ENCODE peak calls at places on chromosomes 2 and 18, in six cellular contexts. One of them, this sample, is unnamed. For H3K4me1, H3K27me3 and H3K9me3, the result is how much of the 10 kb centered on the place peaks cover.

GRCh38 chr18:63040788-63041410 is 278.7 kb downstream of the BCL2 start:
- DNase-seq in tibial nerve: no peak
- DNase-seq in left ventricle myocardium inferior: no peak
- DNase-seq in cardiac muscle cell: no peak
- DNase-seq in body of pancreas: no peak
- DNase-seq in mesenchymal stem cell: no peak
- DNase-seq in this sample: no peak

GRCh38 chr2:85957256-85957655 is 68.5 kb upstream of the ST3GAL5 start:
- DNase-seq in cardiac muscle cell: no peak
- DNase-seq in tibial nerve: no peak
- DNase-seq in body of pancreas: no peak
- DNase-seq in mesenchymal stem cell: no peak
- DNase-seq in left ventricle myocardium inferior: no peak
- DNase-seq in this sample: no peak

GRCh38 chr2:1887915-1888314 is 143.6 kb upstream of the PXDN start:
- DNase-seq in cardiac muscle cell: peak
- DNase-seq in tibial nerve: no peak
- DNase-seq in mesenchymal stem cell: no peak
- DNase-seq in left ventricle myocardium inferior: no peak
- DNase-seq in body of pancreas: no peak
- DNase-seq in this sample: no peak

GRCh38 chr2:25453199-25453903 is 111.6 kb upstream of the DNMT3A start:
- DNase-seq in tibial nerve: no peak
- DNase-seq in cardiac muscle cell: no peak
- DNase-seq in left ventricle myocardium inferior: no peak
- DNase-seq in body of pancreas: no peak
- DNase-seq in mesenchymal stem cell: no peak
- DNase-seq in this sample: no peak

GRCh38 chr2:145186303-145186702 is 666.4 kb upstream of the ZEB2 start:
- DNase-seq in cardiac muscle cell: no peak
- DNase-seq in tibial nerve: peak
- DNase-seq in mesenchymal stem cell: no peak
- DNase-seq in left ventricle myocardium inferior: no peak
- DNase-seq in body of pancreas: no peak
- DNase-seq in this sample: no peak

GRCh38 chr2:80340022-80340421 is 35.5 kb upstream of the LRRTM1 start:
- DNase-seq in mesenchymal stem cell: no peak
- DNase-seq in cardiac muscle cell: no peak
- DNase-seq in body of pancreas: no peak
- DNase-seq in tibial nerve: no peak
- DNase-seq in left ventricle myocardium inferior: no peak
- DNase-seq in this sample: no peak

GRCh38 chr2:65024149-65024829 is 31.9 kb upstream of the CEP68 start:
- DNase-seq in left ventricle myocardium inferior: no peak
- DNase-seq in cardiac muscle cell: no peak
- DNase-seq in body of pancreas: no peak
- DNase-seq in tibial nerve: no peak
- DNase-seq in mesenchymal stem cell: peak
- DNase-seq in this sample: no peak

GRCh38 chr18:54043484-54044256 is 180.8 kb downstream of the MBD2 start:
- DNase-seq in body of pancreas: no peak
- DNase-seq in cardiac muscle cell: no peak
- DNase-seq in left ventricle myocardium inferior: no peak
- DNase-seq in mesenchymal stem cell: no peak
- DNase-seq in tibial nerve: no peak
- DNase-seq in this sample: no peak

GRCh38 chr2:9680082-9680481 is 49.3 kb upstream of the YWHAQ start:
- DNase-seq in body of pancreas: no peak
- DNase-seq in tibial nerve: no peak
- DNase-seq in mesenchymal stem cell: no peak
- DNase-seq in cardiac muscle cell: no peak
- DNase-seq in left ventricle myocardium inferior: no peak
- DNase-seq in this sample: no peak

GRCh38 chr2:84811839-84812238 is 69.0 kb downstream of the TRABD2A start:
- DNase-seq in tibial nerve: no peak
- DNase-seq in mesenchymal stem cell: no peak
- DNase-seq in body of pancreas: no peak
- DNase-seq in cardiac muscle cell: no peak
- DNase-seq in left ventricle myocardium inferior: no peak
- DNase-seq in this sample: no peak

GRCh38 chr18:68925268-68925667 is 127.4 kb downstream of the CCDC102B start:
- DNase-seq in body of pancreas: no peak
- DNase-seq in cardiac muscle cell: peak
- DNase-seq in tibial nerve: no peak
- DNase-seq in left ventricle myocardium inferior: no peak
- DNase-seq in mesenchymal stem cell: peak
- DNase-seq in this sample: no peak

GRCh38 chr2:50820176-50820575 is 211.8 kb downstream of the NRXN1 start:
- DNase-seq in body of pancreas: no peak
- DNase-seq in left ventricle myocardium inferior: no peak
- DNase-seq in cardiac muscle cell: no peak
- DNase-seq in tibial nerve: no peak
- DNase-seq in mesenchymal stem cell: no peak
- DNase-seq in this sample: no peak

GRCh38 chr2:63050186-63050915 is at the start of gene OTX1:
- DNase-seq in cardiac muscle cell: peak
- DNase-seq in tibial nerve: no peak
- DNase-seq in left ventricle myocardium inferior: no peak
- DNase-seq in body of pancreas: peak
- DNase-seq in mesenchymal stem cell: no peak
- DNase-seq in this sample: no peak

GRCh38 chr2:160583162-160583522 is 89.5 kb upstream of the RBMS1 start:
- DNase-seq in cardiac muscle cell: peak
- DNase-seq in tibial nerve: no peak
- DNase-seq in body of pancreas: no peak
- DNase-seq in mesenchymal stem cell: no peak
- DNase-seq in left ventricle myocardium inferior: no peak
- DNase-seq in this sample: no peak

GRCh38 chr2:39264733-39265132 is 21.0 kb upstream of the CDKL4 start:
- DNase-seq in cardiac muscle cell: no peak
- DNase-seq in mesenchymal stem cell: no peak
- DNase-seq in tibial nerve: no peak
- DNase-seq in body of pancreas: no peak
- DNase-seq in left ventricle myocardium inferior: no peak
- DNase-seq in this sample: no peak

GRCh38 chr2:234412726-234413125 is 84.2 kb downstream of the ARL4C start:
- DNase-seq in mesenchymal stem cell: peak
- DNase-seq in body of pancreas: no peak
- DNase-seq in tibial nerve: no peak
- DNase-seq in left ventricle myocardium inferior: no peak
- DNase-seq in cardiac muscle cell: no peak
- DNase-seq in this sample: no peak

GRCh38 chr2:110679337-110679707 is 1.5 kb upstream of the BUB1 start:
- DNase-seq in body of pancreas: no peak
- DNase-seq in tibial nerve: no peak
- DNase-seq in mesenchymal stem cell: peak
- DNase-seq in cardiac muscle cell: no peak
- DNase-seq in left ventricle myocardium inferior: no peak
- DNase-seq in this sample: no peak

GRCh38 chr2:177187631-177188312 is 24.8 kb upstream of the HNRNPA3 start:
- DNase-seq in cardiac muscle cell: no peak
- DNase-seq in tibial nerve: no peak
- DNase-seq in left ventricle myocardium inferior: no peak
- DNase-seq in body of pancreas: no peak
- DNase-seq in mesenchymal stem cell: peak
- DNase-seq in this sample: no peak

GRCh38 chr18:12657048-12657848 is 659 bp downstream of the SPIRE1 start:
- DNase-seq in body of pancreas: peak
- DNase-seq in left ventricle myocardium inferior: peak
- DNase-seq in tibial nerve: no peak
- DNase-seq in mesenchymal stem cell: peak
- DNase-seq in cardiac muscle cell: peak
- DNase-seq in this sample: no peak

DNA sequence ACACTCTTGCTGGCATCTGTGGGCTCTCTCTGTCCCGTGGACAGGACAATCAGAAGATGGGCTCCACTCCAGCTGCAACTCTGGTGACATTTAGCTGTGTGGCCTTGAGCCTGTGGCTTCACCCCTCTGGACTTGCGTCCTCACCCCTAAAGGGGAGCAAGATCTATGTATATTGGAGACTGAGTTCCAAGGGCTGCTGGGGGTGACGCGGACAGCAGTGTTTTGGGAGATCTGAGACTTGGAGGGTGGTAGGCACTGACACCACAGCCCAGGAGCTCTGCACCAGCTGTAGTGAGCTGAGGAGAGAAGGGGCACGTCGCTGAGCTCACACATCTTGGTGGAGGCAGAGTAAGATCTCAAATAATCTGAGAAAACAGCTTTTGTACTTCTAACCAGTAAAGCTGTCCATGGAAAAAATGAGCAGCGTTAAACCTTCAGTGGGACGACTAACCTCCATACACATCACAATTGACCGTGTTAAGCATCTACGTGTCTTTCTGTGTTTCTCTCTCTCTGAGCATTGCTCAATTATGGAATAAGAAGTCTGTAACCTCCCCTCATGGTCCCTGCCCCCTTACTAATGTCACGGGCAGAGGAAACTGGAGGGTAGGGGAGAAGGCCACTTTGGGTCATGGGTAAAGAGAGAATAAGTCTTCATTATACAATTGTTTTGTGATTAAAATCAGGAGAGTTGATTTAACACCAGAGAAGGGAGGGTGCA is 85.8 kb downstream of the SH3RF3 start:
- DNase-seq in mesenchymal stem cell: peak
- DNase-seq in body of pancreas: no peak
- DNase-seq in cardiac muscle cell: no peak
- DNase-seq in left ventricle myocardium inferior: no peak
- DNase-seq in tibial nerve: no peak
- DNase-seq in this sample: no peak
- H3K4me1 ChIP-seq in mesenchymal stem cell: under half
- H3K4me1 ChIP-seq in body of pancreas: under half
- H3K4me1 ChIP-seq in cardiac muscle cell: under half
- H3K4me1 ChIP-seq in left ventricle myocardium inferior: half or more
- H3K4me1 ChIP-seq in tibial nerve: under half
- H3K4me1 ChIP-seq in this sample: under half

GRCh38 chr2:42249284-42249683 is 80.1 kb downstream of the EML4 start:
- DNase-seq in mesenchymal stem cell: no peak
- DNase-seq in body of pancreas: no peak
- DNase-seq in cardiac muscle cell: no peak
- DNase-seq in left ventricle myocardium inferior: no peak
- DNase-seq in tibial nerve: no peak
- DNase-seq in this sample: no peak
- H3K27me3 ChIP-seq in mesenchymal stem cell: under half
- H3K27me3 ChIP-seq in body of pancreas: under half
- H3K27me3 ChIP-seq in cardiac muscle cell: under half
- H3K27me3 ChIP-seq in left ventricle myocardium inferior: under half
- H3K27me3 ChIP-seq in tibial nerve: under half
- H3K27me3 ChIP-seq in this sample: under half

GRCh38 chr2:176152350-176153181 is 1.2 kb downstream of the HOXD4 start:
- DNase-seq in cardiac muscle cell: no peak
- DNase-seq in mesenchymal stem cell: no peak
- DNase-seq in left ventricle myocardium inferior: no peak
- DNase-seq in body of pancreas: no peak
- DNase-seq in tibial nerve: no peak
- DNase-seq in this sample: no peak

GRCh38 chr2:176148758-176149483 is 2.4 kb upstream of the HOXD4 start:
- DNase-seq in body of pancreas: no peak
- DNase-seq in left ventricle myocardium inferior: no peak
- DNase-seq in cardiac muscle cell: no peak
- DNase-seq in tibial nerve: no peak
- DNase-seq in mesenchymal stem cell: no peak
- DNase-seq in this sample: no peak

GRCh38 chr2:176149484-176150337 is 1.6 kb upstream of the HOXD4 start:
- DNase-seq in mesenchymal stem cell: no peak
- DNase-seq in left ventricle myocardium inferior: no peak
- DNase-seq in body of pancreas: no peak
- DNase-seq in cardiac muscle cell: no peak
- DNase-seq in tibial nerve: no peak
- DNase-seq in this sample: no peak

GRCh38 chr2:176150338-176151198 is 782 bp upstream of the HOXD4 start:
- DNase-seq in cardiac muscle cell: no peak
- DNase-seq in tibial nerve: no peak
- DNase-seq in mesenchymal stem cell: no peak
- DNase-seq in body of pancreas: no peak
- DNase-seq in left ventricle myocardium inferior: no peak
- DNase-seq in this sample: no peak

DNA sequence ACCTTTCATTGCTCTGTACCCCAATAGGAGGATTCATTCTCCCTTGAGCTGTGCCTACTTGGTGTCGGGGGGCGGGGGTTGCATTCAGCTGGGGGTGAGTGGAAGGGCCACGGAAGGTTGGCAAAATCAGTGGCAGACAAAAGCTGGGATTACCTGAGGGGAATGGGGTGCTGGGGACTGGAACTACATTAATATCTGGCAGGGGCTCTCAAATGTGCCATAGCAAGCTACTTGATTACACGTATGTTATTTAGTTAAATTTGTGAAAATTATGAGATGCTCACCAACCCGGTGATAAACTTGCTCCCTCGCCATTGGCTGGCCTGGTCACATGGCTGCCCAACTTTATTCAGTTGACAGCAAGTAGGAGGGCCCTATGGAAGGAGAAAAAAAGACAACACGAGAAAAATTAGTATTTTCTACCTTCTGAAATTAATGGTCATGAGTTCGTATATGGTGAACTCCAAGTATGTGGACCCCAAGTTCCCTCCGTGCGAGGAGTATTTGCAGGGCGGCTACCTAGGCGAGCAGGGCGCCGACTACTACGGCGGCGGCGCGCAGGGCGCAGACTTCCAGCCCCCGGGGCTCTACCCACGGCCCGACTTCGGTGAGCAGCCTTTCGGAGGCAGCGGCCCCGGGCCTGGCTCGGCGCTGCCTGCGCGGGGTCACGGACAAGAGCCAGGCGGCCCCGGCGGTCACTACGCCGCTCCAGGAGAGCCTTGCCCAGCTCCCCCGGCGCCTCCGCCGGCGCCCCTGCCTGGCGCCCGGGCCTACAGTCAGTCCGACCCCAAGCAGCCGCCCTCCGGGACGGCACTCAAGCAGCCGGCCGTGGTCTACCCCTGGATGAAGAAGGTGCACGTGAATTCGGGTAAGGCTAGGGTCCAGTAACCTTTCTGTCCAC is at the start of gene HOXD4:
- DNase-seq in tibial nerve: no peak
- DNase-seq in mesenchymal stem cell: no peak
- DNase-seq in cardiac muscle cell: no peak
- DNase-seq in left ventricle myocardium inferior: no peak
- DNase-seq in body of pancreas: no peak
- DNase-seq in this sample: no peak
- H3K9me3 ChIP-seq in tibial nerve: under half
- H3K9me3 ChIP-seq in mesenchymal stem cell: under half
- H3K9me3 ChIP-seq in cardiac muscle cell: under half
- H3K9me3 ChIP-seq in left ventricle myocardium inferior: under half
- H3K9me3 ChIP-seq in body of pancreas: under half
- H3K9me3 ChIP-seq in this sample: under half

DNA sequence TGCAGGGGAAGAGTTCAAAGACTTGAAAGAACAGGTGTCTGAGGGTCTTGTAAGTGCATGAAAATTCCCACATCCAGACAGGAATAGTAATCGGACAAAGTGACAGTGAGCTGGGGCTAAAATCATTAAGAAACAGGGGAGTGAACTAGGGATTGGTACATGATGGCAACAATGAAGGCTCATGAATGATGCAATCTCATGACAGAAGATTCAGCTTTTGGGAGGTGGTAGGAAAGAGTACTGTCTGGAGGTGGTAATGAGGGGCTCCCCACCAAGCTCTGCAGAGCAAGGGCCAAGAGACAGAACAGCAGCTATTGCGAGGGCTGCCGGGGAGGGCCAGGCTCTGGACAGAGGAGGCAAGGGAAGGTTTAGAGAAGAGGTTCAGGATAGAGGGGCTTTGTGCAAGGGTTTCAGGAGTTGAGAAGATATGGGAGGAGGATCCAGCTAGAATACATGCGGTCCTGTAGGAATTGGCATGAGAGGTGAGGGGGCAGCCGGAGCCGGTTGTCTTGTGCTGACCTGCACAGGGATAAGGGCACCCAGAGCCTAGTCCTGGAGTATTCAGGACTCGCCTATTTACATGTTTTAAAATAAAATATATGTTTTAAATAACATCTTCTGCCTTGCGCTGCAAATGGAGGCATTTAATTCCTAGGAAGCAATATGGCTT is 31.4 kb downstream of the MAP3K20 start:
- DNase-seq in cardiac muscle cell: no peak
- DNase-seq in body of pancreas: no peak
- DNase-seq in left ventricle myocardium inferior: no peak
- DNase-seq in tibial nerve: no peak
- DNase-seq in mesenchymal stem cell: no peak
- DNase-seq in this sample: no peak
- H3K4me1 ChIP-seq in cardiac muscle cell: under half
- H3K4me1 ChIP-seq in body of pancreas: under half
- H3K4me1 ChIP-seq in left ventricle myocardium inferior: half or more
- H3K4me1 ChIP-seq in tibial nerve: under half
- H3K4me1 ChIP-seq in mesenchymal stem cell: under half
- H3K4me1 ChIP-seq in this sample: under half